ENCODE peak calls at places on chromosomes 3 and 15, in four cellular contexts. G is tibial nerve, V is mucosa of descending colon, F is foreskin fibroblast. I is an unnamed sample.

GRCh38 chr15:89851665-89852341 is 37.2 kb upstream of the ANPEP start:
- DNase-seq in V (no peak), G (no peak), F (no peak), I (no peak)

GRCh38 chr3:17645074-17645698 is 97.2 kb downstream of the TBC1D5 start:
- DNase-seq in G (no peak), F (peak), V (peak), I (peak)

GRCh38 chr15:45855210-45855906 is 220.5 kb downstream of the SQOR start:
- DNase-seq in G (no peak), F (no peak), V (peak), I (no peak)

GRCh38 chr15:41571948-41572347 is 12.9 kb downstream of the TYRO3 start:
- DNase-seq in V (no peak), G (no peak), F (no peak), I (no peak)

GRCh38 chr3:118408431-118408830 is 626.2 kb downstream of the IGSF11 start:
- DNase-seq in F (no peak), G (no peak), V (no peak), I (no peak)

GRCh38 chr15:69679623-69680228 is 227.1 kb downstream of the RPLP1 start:
- DNase-seq in F (no peak), V (no peak), G (no peak), I (no peak)

GRCh38 chr3:111301238-111301798 is 229.7 kb downstream of the NECTIN3 start:
- DNase-seq in F (no peak), G (no peak), V (no peak), I (no peak)

GRCh38 chr3:183560607-183561006 is 5.1 kb upstream of the KLHL6 start:
- DNase-seq in V (peak), F (no peak), G (no peak), I (no peak)

GRCh38 chr15:69540622-69541021 is 88.0 kb downstream of the RPLP1 start:
- DNase-seq in G (no peak), F (no peak), V (no peak), I (no peak)

GRCh38 chr3:16399473-16399872 is 114.0 kb downstream of the RFTN1 start:
- DNase-seq in V (peak), F (peak), G (no peak), I (peak)
- H3K4me3 ChIP-seq in V (no peak), F (no peak), G (no peak), I (no peak)

DNA sequence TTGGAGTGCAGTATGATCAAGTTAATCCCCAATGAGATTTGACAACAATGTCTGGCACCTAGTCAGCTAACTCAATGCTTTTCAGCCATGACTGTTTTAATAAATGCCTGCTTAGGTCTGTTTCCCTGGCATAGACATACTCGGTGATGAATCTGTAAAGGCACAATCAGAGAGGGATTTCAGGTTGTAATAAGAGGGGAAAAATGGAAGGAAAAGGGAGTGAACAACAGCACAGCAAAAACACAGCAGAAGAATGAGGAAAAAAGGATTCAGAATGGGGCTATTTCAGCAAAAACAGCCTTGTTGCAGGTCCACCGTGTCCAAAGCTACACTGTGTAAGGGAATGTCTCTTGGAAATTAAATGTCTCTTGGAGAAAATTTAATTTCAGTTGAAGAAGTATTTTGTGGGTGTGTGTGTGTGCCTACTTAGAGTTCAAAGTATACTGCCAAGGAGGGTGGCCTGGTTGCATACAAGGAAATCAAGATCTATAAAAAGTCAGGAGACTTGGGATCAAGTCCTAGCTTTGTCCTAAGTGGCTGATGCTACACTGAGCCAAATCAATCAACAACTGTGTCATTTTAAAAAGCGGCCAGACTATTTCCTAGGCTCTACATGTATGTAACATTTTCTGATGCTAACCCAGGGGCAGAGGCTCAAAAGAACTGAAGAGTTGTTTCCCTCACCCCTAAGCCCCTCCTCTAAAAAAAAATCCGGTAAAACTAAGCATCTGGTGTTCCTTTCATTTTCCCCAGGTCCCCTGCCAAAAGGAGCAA is 19.1 kb upstream of the CHD2 start:
- DNase-seq in F (no peak), G (no peak), V (peak), I (no peak)
- H3K4me3 ChIP-seq in F (no peak), G (peak), V (no peak), I (no peak)

GRCh38 chr3:46847744-46848143 is 15.5 kb downstream of the MYL3 start:
- DNase-seq in V (no peak), G (no peak), F (no peak), I (no peak)

GRCh38 chr3:46845860-46846623 is 17.2 kb downstream of the MYL3 start:
- DNase-seq in V (peak), F (peak), G (peak), I (peak)

GRCh38 chr3:46848271-46849097 is 14.8 kb downstream of the MYL3 start:
- DNase-seq in F (no peak), V (no peak), G (no peak), I (peak)

GRCh38 chr3:46845397-46845859 is 17.8 kb downstream of the MYL3 start:
- DNase-seq in G (peak), V (no peak), F (peak), I (peak)

DNA sequence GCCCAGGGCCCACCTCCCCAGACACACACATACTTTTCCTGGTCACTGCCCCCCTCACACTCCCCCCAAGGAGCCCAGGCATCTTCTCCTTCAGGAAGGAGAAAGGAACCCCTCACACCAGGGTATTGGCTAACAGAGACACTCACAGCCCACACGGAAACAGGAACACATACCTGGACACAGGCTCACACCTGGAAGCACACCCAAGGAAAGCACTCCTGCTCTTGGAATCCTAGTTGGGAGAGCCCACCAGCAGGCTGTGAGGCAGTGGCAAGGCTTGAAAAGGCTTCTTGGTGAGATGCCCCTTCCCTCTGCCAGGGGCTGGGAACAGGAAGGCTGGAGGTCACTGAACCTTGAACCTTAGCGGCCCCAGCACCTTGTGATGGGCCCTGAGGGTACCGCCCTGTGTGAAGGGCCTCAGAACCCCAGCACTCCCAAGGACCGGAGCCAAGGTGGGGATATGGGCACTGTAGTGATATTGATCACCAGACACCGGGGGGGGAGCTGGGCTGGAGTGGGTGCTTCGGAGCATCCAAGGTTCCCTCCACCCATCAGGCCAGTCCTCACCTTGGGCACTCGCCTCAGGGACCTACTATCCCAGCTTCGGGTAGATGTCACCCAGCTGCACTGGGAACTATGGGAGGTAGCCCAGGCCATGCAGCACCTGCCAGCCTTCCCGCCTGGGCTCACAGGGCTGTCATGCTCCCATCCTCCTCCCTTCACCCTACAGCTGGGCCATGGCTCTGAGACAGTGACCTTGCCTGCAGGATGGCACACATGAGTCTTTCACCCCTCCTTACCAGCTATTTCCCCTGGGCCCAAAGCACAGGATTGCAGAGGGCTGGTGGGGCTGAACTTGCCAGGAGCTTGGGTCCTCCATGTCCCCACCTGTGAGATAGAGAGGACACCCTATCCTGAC is 16.4 kb downstream of the MYL3 start:
- DNase-seq in V (no peak), G (no peak), F (no peak), I (no peak)
- H3K4me3 ChIP-seq in V (no peak), G (peak), F (peak), I (no peak)

GRCh38 chr3:137854498-137855285 is 90.6 kb downstream of the SOX14 start:
- DNase-seq in V (no peak), F (no peak), G (no peak), I (no peak)

GRCh38 chr3:137852511-137852910 is 88.4 kb downstream of the SOX14 start:
- DNase-seq in G (no peak), V (no peak), F (no peak), I (no peak)
- H3K4me3 ChIP-seq in G (no peak), V (no peak), F (no peak), I (no peak)

GRCh38 chr3:128488995-128489859 is 3.8 kb downstream of the GATA2 start:
- DNase-seq in G (no peak), V (no peak), F (no peak), I (no peak)
- H3K4me3 ChIP-seq in G (peak), V (no peak), F (peak), I (peak)

I was measured in brain microvascular endothelial cell.